ENCODE peak calls at places on chromosomes 1 and 21, in seven cellular contexts. Y, R, D, H, A, G and O are unnamed samples.
A peak's percentile ranks its signal among the peaks of the same experiment; 100 is the strongest.

GRCh38 chr1:71019248-71019647 is 28.4 kb downstream of the PTGER3 start:
- DNase-seq in R (no peak), G (no peak), A (no peak), Y (no peak), D (no peak), H (no peak), O (no peak)

GRCh38 chr1:67361646-67362045 is 54.0 kb downstream of the IL12RB2 start:
- DNase-seq in Y (no peak), D (no peak), H (no peak), G (no peak), A (no peak), R (no peak), O (no peak)

GRCh38 chr1:156692958-156693857 is 12.2 kb downstream of the CRABP2 start:
- DNase-seq in Y (no peak), R (peak; percentile 24), D (no peak), H (peak; percentile 47), G (peak; percentile 82), A (no peak), O (no peak)

GRCh38 chr1:119372493-119373086 is 4.0 kb downstream of the HAO2 start:
- DNase-seq in Y (no peak), A (no peak), R (no peak), G (no peak), D (peak; percentile 63), H (no peak), O (peak; percentile 35)

GRCh38 chr1:37152491-37152890 is 118.2 kb upstream of the GRIK3 start:
- DNase-seq in H (no peak), Y (no peak), R (no peak), A (no peak), G (no peak), D (no peak), O (no peak)

GRCh38 chr1:160675641-160676410 is 29.0 kb upstream of the SLAMF1 start:
- DNase-seq in G (no peak), A (peak; percentile 37), H (peak; percentile 92), D (peak; percentile 70), R (peak; percentile 76), Y (peak; percentile 76), O (peak; percentile 83)

GRCh38 chr1:209993061-209993830 is 55.2 kb downstream of the SYT14 start:
- DNase-seq in R (no peak), A (no peak), G (no peak), D (no peak), Y (no peak), H (peak; percentile 54), O (no peak)

GRCh38 chr1:53073899-53074311 is 11.9 kb downstream of the PODN start:
- DNase-seq in G (peak; percentile 47), A (peak; percentile 59), H (peak; percentile 72), Y (no peak), R (peak; percentile 51), D (no peak), O (no peak)

GRCh38 chr1:204074274-204075115 is 1.6 kb downstream of the SOX13 start:
- DNase-seq in H (peak; percentile 84), A (peak; percentile 78), G (no peak), Y (no peak), D (peak; percentile 82), R (peak; percentile 88), O (peak; percentile 88)

GRCh38 chr1:174217787-174218574 is 58.7 kb downstream of the RABGAP1L start:
- DNase-seq in R (no peak), H (no peak), A (no peak), G (no peak), Y (no peak), D (no peak), O (peak; percentile 59)

GRCh38 chr1:156402621-156403020 is 33.6 kb downstream of the RHBG start:
- DNase-seq in G (no peak), Y (no peak), R (no peak), H (no peak), A (no peak), D (no peak), O (no peak)

GRCh38 chr1:29869802-29870201 is 633.5 kb downstream of the PTPRU start:
- DNase-seq in Y (no peak), G (no peak), R (no peak), D (no peak), A (no peak), H (no peak), O (no peak)

GRCh38 chr1:37691497-37692077 is 729 bp upstream of the CDCA8 start:
- DNase-seq in Y (no peak), R (peak; percentile 88), A (peak; percentile 44), G (peak; percentile 68), D (peak; percentile 53), H (peak; percentile 87), O (peak; percentile 50)

GRCh38 chr21:44965251-44966022 is 25.6 kb downstream of the SLX9 start:
- DNase-seq in H (peak; percentile 53), G (no peak), Y (no peak), R (no peak), D (no peak), A (peak; percentile 18), O (peak; percentile 38)

GRCh38 chr1:178644308-178645120 is 80.5 kb upstream of the RALGPS2 start:
- DNase-seq in Y (no peak), D (peak; percentile 40), G (no peak), R (peak; percentile 71), A (no peak), H (no peak), O (peak; percentile 11)

GRCh38 chr1:155207578-155208405 is at the start of gene THBS3:
- DNase-seq in Y (no peak), A (peak; percentile 47), G (no peak), D (peak; percentile 44), R (peak; percentile 53), H (no peak), O (no peak)

GRCh38 chr1:154416496-154417337 is 11.6 kb downstream of the IL6R start:
- DNase-seq in R (no peak), A (no peak), H (no peak), Y (no peak), D (no peak), G (no peak), O (no peak)

GRCh38 chr1:44617703-44618029 is 56.6 kb downstream of the TMEM53 start:
- DNase-seq in Y (no peak), D (no peak), G (no peak), A (no peak), H (no peak), R (no peak), O (no peak)

GRCh38 chr1:44616284-44616990 is 57.8 kb downstream of the TMEM53 start:
- DNase-seq in G (no peak), R (no peak), Y (no peak), A (no peak), D (no peak), H (no peak), O (no peak)

GRCh38 chr1:44620072-44620471 is 54.2 kb downstream of the TMEM53 start:
- DNase-seq in H (no peak), D (no peak), Y (no peak), A (no peak), R (peak; percentile 10), G (no peak), O (no peak)

GRCh38 chr1:44619261-44619900 is 54.9 kb downstream of the TMEM53 start:
- DNase-seq in G (no peak), Y (no peak), A (no peak), D (no peak), H (no peak), R (peak; percentile 11), O (no peak)

GRCh38 chr1:44616991-44617702 is 57.1 kb downstream of the TMEM53 start:
- DNase-seq in H (no peak), G (no peak), A (peak; percentile 30), D (no peak), R (peak; percentile 69), Y (no peak), O (peak; percentile 8)
- H3K4me3 ChIP-seq in H (no peak overlapping the region), G (peak overlapping the region; percentile 63), A (peak overlapping the region; percentile 51), D (no peak overlapping the region), R (peak overlapping the region; percentile 43), Y (no peak overlapping the region), O (peak overlapping the region; percentile 41)

GRCh38 chr1:76084029-76084627 is 9.6 kb downstream of the ST6GALNAC3 start:
- DNase-seq in Y (no peak), D (no peak), R (no peak), G (no peak), H (no peak), A (no peak), O (no peak)

GRCh38 chr1:76084685-76085084 is 10.1 kb downstream of the ST6GALNAC3 start:
- DNase-seq in A (no peak), H (no peak), G (no peak), D (no peak), R (no peak), Y (no peak), O (no peak)

GRCh38 chr1:76083189-76083588 is 8.6 kb downstream of the ST6GALNAC3 start:
- DNase-seq in A (no peak), D (no peak), R (no peak), Y (no peak), H (peak; percentile 64), G (no peak), O (no peak)

GRCh38 chr1:76086597-76086996 is 12.1 kb downstream of the ST6GALNAC3 start:
- DNase-seq in Y (no peak), D (no peak), G (no peak), R (no peak), A (no peak), H (no peak), O (no peak)

DNA sequence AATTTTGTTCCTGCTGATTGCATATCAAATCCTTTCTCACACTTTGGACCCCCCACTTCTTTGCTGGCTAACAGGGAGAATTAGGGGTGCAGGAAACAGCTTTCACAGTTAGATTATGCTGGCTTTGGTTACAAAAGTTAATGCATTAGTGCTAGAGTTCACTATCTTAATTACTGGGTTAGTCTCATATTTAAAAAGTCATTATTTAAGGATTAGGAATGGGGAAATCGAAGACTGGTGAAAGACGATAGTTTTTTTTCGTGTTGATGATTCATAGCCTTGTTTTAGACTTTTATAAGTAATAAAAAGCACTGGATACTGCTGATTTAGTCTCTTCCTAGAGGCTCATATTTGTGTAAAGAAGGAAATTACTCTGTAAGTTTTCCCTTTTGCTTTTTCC is 11.6 kb downstream of the ST6GALNAC3 start:
- DNase-seq in R (no peak), Y (no peak), G (no peak), D (no peak), H (no peak), A (no peak), O (no peak)
- TF ChIP-seq CTCF in R (no peak), Y (no peak), G (no peak), D (no peak), H (no peak), A (no peak), O (no peak)

DNA sequence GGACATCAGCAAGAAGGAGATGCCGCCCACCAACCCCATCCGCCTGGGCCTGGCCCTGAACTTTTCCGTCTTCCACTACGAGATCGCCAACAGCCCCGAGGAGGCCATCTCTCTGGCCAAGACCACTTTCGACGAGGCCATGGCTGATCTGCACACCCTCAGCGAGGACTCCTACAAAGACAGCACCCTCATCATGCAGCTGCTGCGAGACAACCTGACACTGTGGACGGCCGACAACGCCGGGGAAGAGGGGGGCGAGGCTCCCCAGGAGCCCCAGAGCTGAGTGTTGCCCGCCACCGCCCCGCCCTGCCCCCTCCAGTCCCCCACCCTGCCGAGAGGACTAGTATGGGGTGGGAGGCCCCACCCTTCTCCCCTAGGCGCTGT is 720 bp downstream of the SFN start:
- DNase-seq in Y (no peak), G (no peak), R (no peak), D (no peak), A (no peak), H (peak; percentile 67), O (no peak)
- H3K4me3 ChIP-seq in Y (peak overlapping the region; percentile 93), G (peak overlapping the region; percentile 68), R (peak overlapping the region; percentile 66), D (peak overlapping the region; percentile 64), A (peak overlapping the region; percentile 72), H (peak overlapping the region; percentile 59), O (no peak overlapping the region)

DNA sequence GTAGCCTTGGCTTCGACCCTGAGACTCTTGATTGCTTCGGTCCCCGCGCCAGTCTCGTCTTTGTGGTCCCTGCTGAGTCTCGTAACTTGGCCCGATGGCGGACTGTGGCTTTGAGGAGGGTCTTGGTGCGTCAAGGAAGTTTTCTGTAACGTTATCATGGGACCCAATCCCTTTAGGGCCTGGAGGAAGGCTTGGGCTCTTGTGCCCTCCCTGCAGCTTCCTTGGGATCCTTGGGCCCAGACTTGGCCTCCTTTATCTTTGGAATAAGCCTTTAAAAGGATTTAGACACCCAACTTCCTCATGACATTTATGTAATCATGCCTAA is 371 bp downstream of the ZMPSTE24 start:
- DNase-seq in Y (no peak), D (no peak), G (no peak), A (no peak), H (no peak), R (no peak), O (no peak)
- TF ChIP-seq CTCF in Y (no peak), D (no peak), G (no peak), A (no peak), H (no peak), R (no peak), O (no peak)